ENCODE peak calls at places on chromosome 2, in six cellular contexts. F is K562, D is HepG2, X is GM12891, B is H1, C is GM12878. Y is an unnamed sample.

GRCh38 chr2:102473020-102473419 is at the start of gene SLC9A4:
- DNase-seq in F (peak), D (peak), X (peak), B (no peak), C (no peak), Y (no peak)

GRCh38 chr2:11234309-11234708 is 79.0 kb downstream of the SLC66A3 start:
- DNase-seq in F (no peak), D (no peak), X (no peak), B (no peak), C (no peak), Y (no peak)

GRCh38 chr2:73812635-73813034 is 16.1 kb upstream of the STAMBP start:
- DNase-seq in F (no peak), D (no peak), X (no peak), B (no peak), C (no peak), Y (no peak)

GRCh38 chr2:57793310-57793709 is 253.3 kb upstream of the VRK2 start:
- DNase-seq in F (no peak), D (no peak), X (no peak), B (no peak), C (no peak), Y (no peak)

GRCh38 chr2:8475349-8476045 is 206.4 kb upstream of the ID2 start:
- DNase-seq in F (no peak), D (no peak), X (no peak), B (no peak), C (peak), Y (no peak)

GRCh38 chr2:69773201-69773600 is 31.3 kb downstream of the ANXA4 start:
- DNase-seq in F (no peak), D (no peak), X (no peak), B (no peak), C (no peak), Y (no peak)

GRCh38 chr2:241560883-241561474 is 2.4 kb downstream of the BOK start:
- DNase-seq in F (no peak), D (no peak), X (no peak), B (no peak), C (no peak), Y (peak)

GRCh38 chr2:181832015-181832414 is 59.5 kb upstream of the ITPRID2 start:
- DNase-seq in F (no peak), D (no peak), X (no peak), B (no peak), C (no peak), Y (no peak)

GRCh38 chr2:240436626-240437180 is 1.2 kb downstream of the GPC1 start:
- DNase-seq in F (no peak), D (no peak), X (no peak), B (no peak), C (no peak), Y (no peak)
- TF ChIP-seq TAF1 in F (no peak), D (no peak), X (no peak), B (no peak), C (no peak), Y (no peak)

GRCh38 chr2:12717191-12717987 is 653 bp downstream of the TRIB2 start:
- DNase-seq in F (peak), D (no peak), X (peak), B (no peak), C (no peak), Y (peak)
- TF ChIP-seq POLR2A in F (no peak), D (no peak), X (no peak), B (peak), C (no peak), Y (no peak)

DNA sequence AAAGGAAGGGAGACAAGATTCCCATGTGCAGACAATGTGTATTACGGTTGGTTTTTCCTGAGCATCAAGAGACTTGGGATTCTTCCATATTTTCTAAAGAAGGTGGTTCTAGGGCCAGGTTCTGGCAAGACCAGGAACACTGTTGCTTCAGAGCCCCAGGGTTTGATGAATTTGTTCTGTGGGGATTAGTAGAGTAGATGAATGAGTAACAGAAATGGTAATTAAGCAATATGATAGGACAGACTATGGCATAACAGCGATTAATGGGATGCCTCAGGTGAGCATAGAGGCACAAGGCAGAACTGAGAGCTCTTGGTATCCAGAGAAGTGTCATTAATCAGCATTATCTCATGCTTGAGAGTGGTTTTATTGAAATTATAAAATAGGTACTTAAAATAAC is 82.8 kb upstream of the PNPT1 start:
- DNase-seq in F (no peak), D (no peak), X (no peak), B (no peak), C (no peak), Y (no peak)
- TF ChIP-seq TAF1 in F (no peak), D (no peak), X (no peak), B (no peak), C (no peak), Y (no peak)

DNA sequence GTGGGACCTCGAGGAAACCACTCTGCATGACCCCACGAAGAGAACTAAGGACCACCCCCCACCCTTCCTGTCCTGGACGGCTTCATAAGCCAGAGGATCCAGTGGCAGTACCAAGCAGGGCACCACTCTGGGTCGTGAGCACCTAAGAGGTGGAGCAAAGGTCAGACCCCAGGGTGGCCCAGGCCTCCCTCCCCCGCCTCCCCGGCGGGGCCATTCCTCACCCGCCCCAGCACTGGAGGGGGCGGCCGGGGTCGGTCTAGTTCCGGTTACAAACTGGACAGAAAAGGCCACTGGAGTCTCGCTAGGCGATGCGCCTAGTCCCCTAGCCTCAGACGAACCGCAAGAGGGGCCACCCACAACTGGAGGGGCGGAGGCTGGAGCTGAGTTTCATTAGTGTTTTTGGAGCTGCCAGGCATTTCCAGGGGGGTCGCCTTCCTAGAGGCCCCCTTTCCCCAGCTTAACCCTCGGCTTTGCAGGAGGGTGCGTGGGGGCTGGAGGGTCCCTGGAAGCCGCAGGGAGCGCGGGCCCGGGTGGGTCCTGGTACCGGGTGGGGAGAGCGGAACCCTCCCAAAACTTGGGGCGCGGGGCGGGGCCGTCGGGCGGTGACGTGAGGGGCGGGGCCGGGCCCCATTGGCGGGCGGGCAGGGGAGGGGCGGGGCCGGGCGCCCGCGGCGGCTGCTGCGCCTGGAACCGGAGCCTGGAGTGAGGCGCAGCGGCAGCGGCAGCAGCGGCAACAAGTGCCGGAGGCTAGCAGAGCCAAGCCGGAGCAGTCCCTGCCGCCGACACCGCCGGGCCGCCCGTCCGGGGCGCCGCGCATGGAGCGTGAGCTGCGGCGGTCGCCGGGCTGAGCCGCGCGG is at the start of gene B3GNT2:
- DNase-seq in F (peak), D (peak), X (peak), B (peak), C (no peak), Y (peak)
- TF ChIP-seq POLR2A in F (peak), D (peak), X (peak), B (peak), C (peak), Y (peak)

GRCh38 chr2:215670396-215670795 is 234.5 kb upstream of the FN1 start:
- DNase-seq in F (no peak), D (no peak), X (no peak), B (no peak), C (no peak), Y (no peak)

GRCh38 chr2:215664847-215665525 is 229.1 kb upstream of the FN1 start:
- DNase-seq in F (no peak), D (peak), X (no peak), B (no peak), C (peak), Y (no peak)

GRCh38 chr2:215668329-215668728 is 232.5 kb upstream of the FN1 start:
- DNase-seq in F (no peak), D (no peak), X (no peak), B (no peak), C (no peak), Y (no peak)

GRCh38 chr2:215671244-215671643 is 235.4 kb upstream of the FN1 start:
- DNase-seq in F (no peak), D (no peak), X (no peak), B (no peak), C (no peak), Y (no peak)

DNA sequence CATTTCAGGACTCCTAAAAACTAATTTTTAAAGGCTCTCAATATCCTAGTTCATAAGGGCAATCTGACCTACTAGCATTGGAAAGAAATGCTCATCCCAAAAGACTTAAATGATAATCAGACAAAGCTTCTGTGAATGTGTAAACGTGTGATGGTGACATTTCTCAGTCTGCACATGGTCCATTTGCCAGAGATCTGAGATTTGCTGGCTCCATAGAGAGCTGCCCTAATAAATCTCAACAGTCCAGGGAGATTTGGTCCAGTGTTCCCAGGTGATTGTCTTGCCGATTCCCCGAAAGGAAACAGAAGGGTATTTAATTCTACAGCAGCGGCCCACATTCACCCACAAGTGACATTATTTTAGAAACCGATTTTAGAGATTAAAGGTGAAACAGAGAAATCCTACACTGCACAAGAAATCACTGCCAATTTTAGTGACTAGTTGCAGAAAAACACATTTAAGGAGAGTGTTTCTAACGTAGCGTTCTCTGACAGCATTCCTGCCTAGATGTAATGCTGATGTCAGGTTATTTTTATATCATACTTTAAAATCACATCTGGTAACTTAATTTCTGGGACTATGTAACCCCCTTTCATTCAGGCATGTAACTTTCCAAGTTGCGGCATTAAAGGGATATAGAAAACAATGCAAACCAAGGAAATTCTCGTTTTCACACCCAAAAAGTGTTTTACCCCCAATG is 231.8 kb upstream of the FN1 start:
- DNase-seq in F (no peak), D (no peak), X (no peak), B (no peak), C (no peak), Y (no peak)
- TF ChIP-seq TAF1 in F (no peak), D (no peak), X (no peak), B (no peak), C (no peak), Y (no peak)

GRCh38 chr2:186883666-186884065 is 34.7 kb upstream of the ZSWIM2 start:
- DNase-seq in F (no peak), D (no peak), X (no peak), B (no peak), C (no peak), Y (no peak)

GRCh38 chr2:186881644-186882043 is 32.7 kb upstream of the ZSWIM2 start:
- DNase-seq in F (no peak), D (no peak), X (no peak), B (no peak), C (no peak), Y (no peak)

GRCh38 chr2:186882511-186883071 is 33.6 kb upstream of the ZSWIM2 start:
- DNase-seq in F (no peak), D (no peak), X (no peak), B (no peak), C (no peak), Y (no peak)

GRCh38 chr2:186887107-186888090 is 38.4 kb upstream of the ZSWIM2 start:
- DNase-seq in F (no peak), D (no peak), X (no peak), B (no peak), C (peak), Y (no peak)

GRCh38 chr2:186884585-186884984 is 35.6 kb upstream of the ZSWIM2 start:
- DNase-seq in F (no peak), D (no peak), X (no peak), B (no peak), C (no peak), Y (no peak)
- TF ChIP-seq POLR2A in F (no peak), D (no peak), X (no peak), B (no peak), C (no peak), Y (no peak)

GRCh38 chr2:36379710-36380448 is 24.3 kb downstream of the CRIM1 start:
- DNase-seq in F (no peak), D (no peak), X (no peak), B (no peak), C (no peak), Y (no peak)

GRCh38 chr2:36376319-36376765 is 20.8 kb downstream of the CRIM1 start:
- DNase-seq in F (no peak), D (peak), X (no peak), B (no peak), C (no peak), Y (no peak)

GRCh38 chr2:36374586-36374985 is 19.0 kb downstream of the CRIM1 start:
- DNase-seq in F (no peak), D (no peak), X (no peak), B (no peak), C (no peak), Y (no peak)

GRCh38 chr2:36380624-36381481 is 25.3 kb downstream of the CRIM1 start:
- DNase-seq in F (no peak), D (peak), X (no peak), B (no peak), C (no peak), Y (no peak)

DNA sequence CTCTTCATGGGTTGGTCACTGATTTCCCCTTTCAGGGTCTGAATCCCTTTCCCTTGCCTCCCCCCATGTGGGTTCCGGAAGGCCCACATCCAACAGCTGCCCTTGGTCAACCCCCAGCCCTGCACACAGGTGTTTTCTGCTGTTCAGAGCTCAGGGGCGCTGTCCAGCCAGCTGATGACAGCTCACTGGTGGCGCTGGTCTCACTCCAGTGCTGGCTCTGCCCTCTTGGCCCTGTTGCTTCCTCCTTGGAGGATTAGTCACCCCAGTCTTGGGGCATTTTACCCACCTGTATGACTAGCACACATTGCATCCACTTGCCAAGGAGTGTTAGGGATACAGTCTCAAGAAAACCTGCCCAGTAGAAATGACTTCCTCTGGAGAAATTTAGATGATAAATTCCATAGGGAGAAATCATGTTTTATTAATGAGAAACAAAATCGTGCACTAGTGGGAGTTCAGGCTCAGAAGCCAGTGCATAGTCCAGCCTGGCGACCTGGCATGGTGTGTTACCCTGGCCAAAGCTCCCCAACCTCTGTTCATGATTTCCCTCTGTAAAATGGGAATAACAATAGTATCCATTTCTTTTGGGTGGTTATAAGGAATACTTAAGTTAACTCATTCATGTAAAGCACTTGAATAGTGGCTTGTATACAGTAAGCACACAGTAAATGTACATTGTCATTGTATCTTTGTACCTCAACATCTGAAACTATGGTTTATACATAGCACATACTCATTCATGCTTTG is 21.6 kb downstream of the CRIM1 start:
- DNase-seq in F (no peak), D (no peak), X (no peak), B (no peak), C (no peak), Y (no peak)
- TF ChIP-seq TAF1 in F (no peak), D (no peak), X (no peak), B (no peak), C (no peak), Y (no peak)

GRCh38 chr2:101234169-101234938 is 18.3 kb upstream of the CNOT11 start:
- DNase-seq in F (no peak), D (peak), X (no peak), B (no peak), C (no peak), Y (no peak)

GRCh38 chr2:101241158-101241557 is 11.5 kb upstream of the CNOT11 start:
- DNase-seq in F (no peak), D (no peak), X (no peak), B (no peak), C (no peak), Y (no peak)

GRCh38 chr2:101238930-101239759 is 13.5 kb upstream of the CNOT11 start:
- DNase-seq in F (no peak), D (peak), X (no peak), B (no peak), C (no peak), Y (no peak)
- TF ChIP-seq POLR2A in F (no peak), D (peak), X (no peak), B (no peak), C (no peak), Y (no peak)

GRCh38 chr2:157107877-157108276 is 149.6 kb upstream of the GALNT5 start:
- DNase-seq in F (no peak), D (no peak), X (no peak), B (no peak), C (no peak), Y (no peak)
- TF ChIP-seq TAF1 in F (no peak), D (no peak), X (no peak), B (no peak), C (no peak), Y (no peak)

Y was measured in GM12892.